ENCODE peak calls at places on chromosomes 11 and 22, in four cellular contexts. One of them, this sample, is unnamed.

GRCh38 chr11:62612366-62613274 is at the start of the genes EML3 and ROM1:
- DNase-seq in uterus: peak
- DNase-seq in psoas muscle: peak
- DNase-seq in NCI-H510A treated with DMSO at 0.1 percent for 48 hours: peak
- DNase-seq in this sample: peak

GRCh38 chr11:70739091-70739490 is 340.8 kb downstream of the CTTN start:
- DNase-seq in uterus: no peak
- DNase-seq in psoas muscle: no peak
- DNase-seq in NCI-H510A treated with DMSO at 0.1 percent for 48 hours: no peak
- DNase-seq in this sample: no peak

GRCh38 chr11:28759311-28759710 is 651.1 kb downstream of the METTL15 start:
- DNase-seq in uterus: no peak
- DNase-seq in psoas muscle: no peak
- DNase-seq in NCI-H510A treated with DMSO at 0.1 percent for 48 hours: no peak
- DNase-seq in this sample: no peak

GRCh38 chr11:76132268-76132667 is 74.0 kb downstream of the WNT11 start:
- DNase-seq in uterus: no peak
- DNase-seq in psoas muscle: no peak
- DNase-seq in NCI-H510A treated with DMSO at 0.1 percent for 48 hours: no peak
- DNase-seq in this sample: no peak

GRCh38 chr11:128719556-128719824 is 25.6 kb downstream of the FLI1 start:
- DNase-seq in uterus: no peak
- DNase-seq in psoas muscle: no peak
- DNase-seq in NCI-H510A treated with DMSO at 0.1 percent for 48 hours: no peak
- DNase-seq in this sample: no peak

GRCh38 chr22:50544078-50544745 is 1.5 kb upstream of the KLHDC7B start:
- DNase-seq in uterus: no peak
- DNase-seq in psoas muscle: peak
- DNase-seq in NCI-H510A treated with DMSO at 0.1 percent for 48 hours: peak
- DNase-seq in this sample: peak

GRCh38 chr22:41123151-41123550 is 30.8 kb downstream of the EP300 start:
- DNase-seq in uterus: no peak
- DNase-seq in psoas muscle: no peak
- DNase-seq in NCI-H510A treated with DMSO at 0.1 percent for 48 hours: no peak
- DNase-seq in this sample: no peak

GRCh38 chr11:33067294-33067693 is 27.9 kb downstream of the TCP11L1 start:
- DNase-seq in uterus: no peak
- DNase-seq in psoas muscle: no peak
- DNase-seq in NCI-H510A treated with DMSO at 0.1 percent for 48 hours: no peak
- DNase-seq in this sample: no peak

GRCh38 chr11:75103380-75104026 is 6.8 kb upstream of the OR2AT4 start:
- DNase-seq in uterus: no peak
- DNase-seq in psoas muscle: no peak
- DNase-seq in NCI-H510A treated with DMSO at 0.1 percent for 48 hours: no peak
- DNase-seq in this sample: peak

GRCh38 chr22:27734066-27734465 is 67.5 kb downstream of the MN1 start:
- DNase-seq in uterus: no peak
- DNase-seq in psoas muscle: no peak
- DNase-seq in NCI-H510A treated with DMSO at 0.1 percent for 48 hours: no peak
- DNase-seq in this sample: no peak

GRCh38 chr11:44861829-44862545 is 88.7 kb downstream of the TP53I11 start:
- DNase-seq in uterus: peak
- DNase-seq in psoas muscle: peak
- DNase-seq in NCI-H510A treated with DMSO at 0.1 percent for 48 hours: no peak
- DNase-seq in this sample: peak

GRCh38 chr11:9527481-9528140 is 45.9 kb upstream of the WEE1 start:
- DNase-seq in uterus: peak
- DNase-seq in psoas muscle: no peak
- DNase-seq in NCI-H510A treated with DMSO at 0.1 percent for 48 hours: no peak
- DNase-seq in this sample: peak

GRCh38 chr11:78218707-78219492 is 30.2 kb downstream of the USP35 start:
- DNase-seq in uterus: peak
- DNase-seq in psoas muscle: no peak
- DNase-seq in NCI-H510A treated with DMSO at 0.1 percent for 48 hours: no peak
- DNase-seq in this sample: no peak

GRCh38 chr11:46414899-46415298 is 23.3 kb upstream of the CHRM4 start:
- DNase-seq in uterus: no peak
- DNase-seq in psoas muscle: no peak
- DNase-seq in NCI-H510A treated with DMSO at 0.1 percent for 48 hours: no peak
- DNase-seq in this sample: no peak

GRCh38 chr11:133928628-133929059 is 28.1 kb downstream of the IGSF9B start:
- DNase-seq in uterus: no peak
- DNase-seq in psoas muscle: no peak
- DNase-seq in NCI-H510A treated with DMSO at 0.1 percent for 48 hours: peak
- DNase-seq in this sample: no peak

GRCh38 chr22:38110008-38110862 is at the start of gene BAIAP2L2:
- DNase-seq in uterus: no peak
- DNase-seq in psoas muscle: no peak
- DNase-seq in NCI-H510A treated with DMSO at 0.1 percent for 48 hours: no peak
- DNase-seq in this sample: no peak

GRCh38 chr11:123196060-123196714 is 1.1 kb upstream of the CLMP start:
- DNase-seq in uterus: no peak
- DNase-seq in psoas muscle: no peak
- DNase-seq in NCI-H510A treated with DMSO at 0.1 percent for 48 hours: no peak
- DNase-seq in this sample: no peak

GRCh38 chr11:107591098-107591445 is at the start of gene ELMOD1:
- DNase-seq in uterus: no peak
- DNase-seq in psoas muscle: peak
- DNase-seq in NCI-H510A treated with DMSO at 0.1 percent for 48 hours: peak
- DNase-seq in this sample: peak

GRCh38 chr11:110028904-110029303 is 64.3 kb upstream of the ZC3H12C start:
- DNase-seq in uterus: no peak
- DNase-seq in psoas muscle: no peak
- DNase-seq in NCI-H510A treated with DMSO at 0.1 percent for 48 hours: no peak
- DNase-seq in this sample: no peak

GRCh38 chr22:27996529-27996925 is 77.5 kb upstream of the PITPNB start:
- DNase-seq in uterus: no peak
- DNase-seq in psoas muscle: no peak
- DNase-seq in NCI-H510A treated with DMSO at 0.1 percent for 48 hours: no peak
- DNase-seq in this sample: no peak

GRCh38 chr11:2750101-2750509 is 50.3 kb upstream of the KCNQ1OT1 start:
- DNase-seq in uterus: no peak
- DNase-seq in psoas muscle: no peak
- DNase-seq in NCI-H510A treated with DMSO at 0.1 percent for 48 hours: no peak
- DNase-seq in this sample: no peak

GRCh38 chr11:13105237-13105844 is 96.2 kb downstream of the RASSF10 start:
- DNase-seq in uterus: peak
- DNase-seq in psoas muscle: peak
- DNase-seq in NCI-H510A treated with DMSO at 0.1 percent for 48 hours: peak
- DNase-seq in this sample: peak

GRCh38 chr11:61967924-61968757 is 707 bp upstream of the FTH1 start:
- DNase-seq in uterus: no peak
- DNase-seq in psoas muscle: peak
- DNase-seq in NCI-H510A treated with DMSO at 0.1 percent for 48 hours: peak
- DNase-seq in this sample: peak